ENCODE peak calls at places on chromosomes 3 and 15, in four cellular contexts. P is stomach, U is WTC11, S is nephron progenitor cell. N is an unnamed sample.
A peak's percentile ranks its signal among the peaks of the same experiment; 100 is the strongest.

GRCh38 chr3:131960324-131960723 is 74.5 kb downstream of the CPNE4 start:
- DNase-seq in S (no peak), U (no peak), P (no peak), N (no peak)

GRCh38 chr15:92936693-92937092 is 36.6 kb downstream of the CHD2 start:
- DNase-seq in S (no peak), P (no peak), U (no peak), N (no peak)

GRCh38 chr3:151908399-151908798 is 35.0 kb downstream of the SUCNR1 start:
- DNase-seq in U (no peak), P (no peak), S (no peak), N (no peak)

GRCh38 chr15:28098766-28099554 is at the start of gene OCA2:
- DNase-seq in U (peak; percentile 92), P (peak; percentile 61), S (peak; percentile 98), N (peak; percentile 68)

GRCh38 chr3:106566277-106566676 is 697.5 kb upstream of the CBLB start:
- DNase-seq in S (no peak), U (peak; percentile 12), P (no peak), N (no peak)

GRCh38 chr3:133843634-133844033 is 38.0 kb downstream of the SRPRB start:
- DNase-seq in P (no peak), U (no peak), S (no peak), N (no peak)

GRCh38 chr15:58447244-58448010 is 15.6 kb downstream of the LIPC start:
- DNase-seq in U (no peak), S (no peak), P (no peak), N (no peak)

GRCh38 chr3:49173116-49173791 is 1.9 kb downstream of the KLHDC8B start:
- DNase-seq in S (peak; percentile 64), P (peak; percentile 27), U (peak; percentile 48), N (peak; percentile 61)

GRCh38 chr3:36212291-36212690 is 168.0 kb upstream of the STAC start:
- DNase-seq in P (no peak), U (no peak), S (no peak), N (no peak)

GRCh38 chr3:79467721-79468120 is 300.1 kb downstream of the ROBO1 start:
- DNase-seq in S (no peak), P (no peak), U (no peak), N (no peak)

GRCh38 chr15:30877070-30877469 is 26.6 kb upstream of the FAN1 start:
- DNase-seq in P (no peak), U (no peak), S (no peak), N (no peak)

GRCh38 chr3:52012699-52013098 is 17.0 kb upstream of the RPL29 start:
- DNase-seq in P (no peak), U (no peak), S (no peak), N (no peak)

GRCh38 chr3:99502871-99503270 is 135.5 kb upstream of the COL8A1 start:
- DNase-seq in U (no peak), P (no peak), S (no peak), N (no peak)

GRCh38 chr3:102454101-102454625 is 19.3 kb downstream of the ZPLD1 start:
- DNase-seq in P (no peak), S (no peak), U (no peak), N (no peak)

GRCh38 chr3:134189848-134190247 is 60.8 kb downstream of the RYK start:
- DNase-seq in U (no peak), S (no peak), P (no peak), N (no peak)

GRCh38 chr15:25863067-25863967 is at the start of gene ATP10A:
- DNase-seq in U (peak; percentile 44), P (no peak), S (peak; percentile 60), N (peak; percentile 30)

GRCh38 chr3:71478568-71478967 is 105.0 kb downstream of the FOXP1 start:
- DNase-seq in P (no peak), S (no peak), U (no peak), N (no peak)

GRCh38 chr15:87118424-87118823 is 1038.8 kb downstream of the AGBL1 start:
- DNase-seq in S (peak; percentile 13), U (no peak), P (no peak), N (no peak)

GRCh38 chr15:69703495-69704187 is 251.0 kb downstream of the RPLP1 start:
- DNase-seq in P (no peak), U (no peak), S (no peak), N (no peak)

GRCh38 chr15:71716990-71717389 is 93.4 kb upstream of the NR2E3 start:
- DNase-seq in U (no peak), P (no peak), S (no peak), N (no peak)

GRCh38 chr3:16516695-16517481 is 3.4 kb upstream of the RFTN1 start:
- DNase-seq in P (no peak), S (peak; percentile 24), U (no peak), N (no peak)

GRCh38 chr15:64105113-64105704 is 9.4 kb downstream of the SNX1 start:
- DNase-seq in S (no peak), U (no peak), P (no peak), N (no peak)

GRCh38 chr3:194259982-194260856 is 90.9 kb downstream of the CPN2 start:
- DNase-seq in S (no peak), P (peak; percentile 15), U (no peak), N (no peak)

GRCh38 chr15:43249699-43250203 is 17.0 kb downstream of the TGM5 start:
- DNase-seq in S (no peak), U (no peak), P (no peak), N (no peak)

GRCh38 chr15:99507732-99508571 is 57.8 kb upstream of the MEF2A start:
- DNase-seq in P (no peak), S (no peak), U (no peak), N (no peak)

GRCh38 chr3:130539005-130539404 is 22.0 kb downstream of the COL6A6 start:
- DNase-seq in S (peak; percentile 69), P (peak; percentile 39), U (peak; percentile 69), N (peak; percentile 57)

GRCh38 chr15:58229297-58229768 is 91.2 kb downstream of the AQP9 start:
- DNase-seq in P (no peak), S (no peak), U (no peak), N (peak; percentile 9)

GRCh38 chr3:136893848-136894443 is 31.9 kb downstream of the NCK1 start:
- DNase-seq in S (no peak), U (no peak), P (no peak), N (no peak)

GRCh38 chr3:5754602-5755001 is 567.1 kb downstream of the EDEM1 start:
- DNase-seq in P (no peak), S (no peak), U (no peak), N (no peak)

GRCh38 chr3:56926513-56927282 is 124.9 kb upstream of the ARHGEF3 start:
- DNase-seq in S (no peak), P (no peak), U (no peak), N (no peak)

GRCh38 chr3:81549831-81550230 is 211.6 kb downstream of the GBE1 start:
- DNase-seq in U (no peak), S (no peak), P (no peak), N (no peak)

GRCh38 chr3:115706311-115706829 is 83.1 kb downstream of the GAP43 start:
- DNase-seq in P (no peak), S (no peak), U (no peak), N (no peak)

DNA sequence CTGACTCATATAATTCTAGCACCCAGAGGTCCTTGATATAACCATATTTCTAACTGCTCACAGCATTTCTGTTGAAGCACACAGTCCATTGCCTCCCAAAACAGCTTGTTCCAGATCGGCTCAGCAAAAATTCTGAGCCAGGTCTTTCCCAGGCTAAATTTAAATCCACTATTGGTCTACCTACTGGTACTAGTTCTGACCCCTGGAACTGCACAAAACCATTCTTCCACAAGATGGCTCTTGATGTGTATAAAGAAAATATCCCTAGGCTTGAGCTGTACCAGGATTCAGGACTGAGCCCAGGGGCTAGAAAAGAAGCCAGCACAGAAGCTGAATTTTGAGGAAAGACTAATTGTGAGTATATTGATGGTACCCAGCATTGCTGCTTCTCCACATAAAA is 75.4 kb upstream of the ABHD17C start:
- DNase-seq in P (no peak), U (no peak), S (no peak), N (no peak)
- TF ChIP-seq CTCF in P (peak; percentile 5), U (no peak), S (no peak), N (peak; percentile 34)

GRCh38 chr3:155871746-155872158 is 1.3 kb downstream of the GMPS start:
- DNase-seq in S (no peak), P (no peak), U (no peak), N (no peak)

GRCh38 chr3:155872904-155873646 is 2.6 kb downstream of the GMPS start:
- DNase-seq in P (no peak), U (no peak), S (no peak), N (no peak)

GRCh38 chr3:155870133-155870944 is at the start of gene GMPS:
- DNase-seq in P (peak; percentile 97), U (peak; percentile 96), S (peak; percentile 97), N (peak; percentile 93)

GRCh38 chr3:155870945-155871745 is 695 bp downstream of the GMPS start:
- DNase-seq in U (peak; percentile 60), P (peak; percentile 58), S (peak; percentile 62), N (peak; percentile 43)

GRCh38 chr3:155869664-155870063 is 786 bp upstream of the GMPS start:
- DNase-seq in U (no peak), S (no peak), P (no peak), N (no peak)
- TF ChIP-seq CTCF in U (no peak), S (no peak), P (no peak), N (no peak)

DNA sequence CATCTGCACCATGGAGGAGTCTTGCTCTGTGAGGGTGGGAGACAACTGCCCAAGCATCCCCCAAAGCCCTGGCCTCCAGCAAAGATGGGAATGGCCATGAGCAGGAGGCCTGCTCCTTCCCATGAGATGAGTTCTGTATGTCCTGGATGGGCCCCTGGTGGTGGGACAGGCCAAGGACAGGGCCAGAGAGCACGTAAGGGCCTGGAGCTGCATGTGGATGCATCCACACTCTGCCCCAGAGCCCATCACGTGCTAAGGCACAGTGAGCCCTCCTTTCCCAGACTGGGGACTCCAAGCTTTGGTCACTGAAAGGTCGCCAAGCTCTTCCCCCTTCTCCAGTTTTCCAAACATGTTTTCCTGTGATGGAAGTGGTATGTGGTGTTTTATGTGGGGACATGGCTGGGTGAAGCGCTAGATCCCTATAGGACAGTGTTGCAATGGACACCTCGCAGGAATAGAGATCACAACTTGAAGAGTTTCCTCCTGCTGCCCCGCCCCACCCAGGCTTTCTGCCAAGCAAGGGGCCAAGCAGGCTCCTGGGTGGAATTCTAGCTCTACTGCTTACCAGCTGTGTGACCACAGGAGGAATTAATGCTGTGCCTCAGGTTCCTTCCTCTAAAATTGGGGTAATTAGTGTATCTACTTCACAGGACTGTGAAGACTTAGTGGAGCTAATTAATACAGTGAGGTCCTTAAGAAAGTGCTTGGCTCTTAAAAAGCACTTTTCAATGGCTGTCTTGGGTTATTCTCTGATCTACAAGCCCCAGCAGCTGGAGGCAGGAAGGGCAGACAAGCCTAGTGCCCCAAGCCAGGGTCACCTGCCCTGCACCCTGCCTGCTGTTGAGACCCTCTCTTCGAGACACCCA is 106.4 kb upstream of the RPL32 start:
- DNase-seq in S (no peak), P (peak; percentile 67), U (no peak), N (no peak)
- TF ChIP-seq CTCF in S (no peak), P (no peak), U (no peak), N (no peak)

GRCh38 chr3:62211675-62212429 is 161.5 kb downstream of the FEZF2 start:
- DNase-seq in P (no peak), U (no peak), S (no peak), N (no peak)
- TF ChIP-seq CTCF in P (no peak), U (no peak), S (no peak), N (peak; percentile 30)

GRCh38 chr15:67823371-67824156 is 1.7 kb upstream of the SKOR1 start:
- DNase-seq in P (no peak), U (no peak), S (no peak), N (no peak)
- TF ChIP-seq CTCF in P (no peak), U (no peak), S (no peak), N (no peak)

N was measured in neural crest cell.